ENCODE peak calls at places on chromosomes 7 and 10, in six cellular contexts. V is AG10803, A is cardiac fibroblast, I is fibroblast of villous mesenchyme, C is PC-3, H is heart left ventricle. L is an unnamed sample.

GRCh38 chr10:31426425-31426824 is 107.4 kb downstream of the ZEB1 start:
- DNase-seq in A (peak), C (peak), H (peak), V (peak), I (peak), L (no peak)

GRCh38 chr10:62021978-62022802 is 120.7 kb downstream of the ARID5B start:
- DNase-seq in H (no peak), C (no peak), V (no peak), I (no peak), A (no peak), L (no peak)

GRCh38 chr7:11239311-11239710 is 265.6 kb downstream of the PHF14 start:
- DNase-seq in V (peak), C (peak), H (no peak), A (peak), I (no peak), L (no peak)

GRCh38 chr10:75283150-75284096 is 47.7 kb upstream of the COMTD1 start:
- DNase-seq in C (no peak), H (peak), I (no peak), V (peak), A (peak), L (no peak)

GRCh38 chr10:84205049-84205852 is 10.9 kb downstream of the CDHR1 start:
- DNase-seq in C (peak), V (peak), I (peak), A (peak), H (no peak), L (peak)

GRCh38 chr10:73800560-73801252 is 10.7 kb downstream of the NDST2 start:
- DNase-seq in A (no peak), V (no peak), H (no peak), I (no peak), C (no peak), L (no peak)

GRCh38 chr7:70700935-70701425 is 431.0 kb upstream of the GALNT17 start:
- DNase-seq in V (no peak), C (no peak), H (no peak), A (no peak), I (no peak), L (no peak)

GRCh38 chr10:45566415-45566814 is 106.2 kb downstream of the ZFAND4 start:
- DNase-seq in V (no peak), C (no peak), I (no peak), H (no peak), A (no peak), L (no peak)

GRCh38 chr10:49385939-49386922 is 9.7 kb downstream of the DRGX start:
- DNase-seq in V (no peak), C (no peak), I (no peak), H (no peak), A (no peak), L (no peak)

GRCh38 chr7:923108-924041 is 31.1 kb downstream of the ADAP1 start:
- DNase-seq in A (peak), C (peak), H (peak), V (peak), I (peak), L (peak)

GRCh38 chr7:55055479-55055878 is 36.7 kb downstream of the EGFR start:
- DNase-seq in C (peak), H (no peak), I (peak), A (peak), V (peak), L (no peak)

GRCh38 chr7:80775481-80775880 is 137.0 kb downstream of the CD36 start:
- DNase-seq in C (no peak), A (no peak), H (no peak), I (no peak), V (no peak), L (no peak)

GRCh38 chr10:26481914-26482550 is 43.9 kb downstream of the APBB1IP start:
- DNase-seq in H (no peak), A (no peak), I (no peak), V (no peak), C (no peak), L (no peak)

GRCh38 chr10:75019360-75019759 is 92.1 kb upstream of the SAMD8 start:
- DNase-seq in V (peak), C (peak), I (peak), A (peak), H (no peak), L (no peak)

GRCh38 chr7:262251-262572 is 27.8 kb upstream of the FOXL3 start:
- DNase-seq in V (no peak), I (no peak), H (no peak), A (no peak), C (no peak), L (no peak)

GRCh38 chr7:150820578-150821198 is 20.1 kb downstream of the TMEM176A start:
- DNase-seq in V (no peak), A (no peak), I (no peak), H (no peak), C (no peak), L (no peak)

GRCh38 chr7:155880721-155881120 is 68.5 kb upstream of the SHH start:
- DNase-seq in A (no peak), H (peak), C (no peak), I (no peak), V (no peak), L (no peak)

GRCh38 chr7:155883491-155884224 is 71.4 kb upstream of the SHH start:
- DNase-seq in V (no peak), C (no peak), H (peak), I (no peak), A (no peak), L (no peak)

GRCh38 chr7:155882596-155882995 is 70.3 kb upstream of the SHH start:
- DNase-seq in I (peak), H (no peak), A (peak), V (no peak), C (peak), L (no peak)

GRCh38 chr7:155879592-155879991 is 67.3 kb upstream of the SHH start:
- DNase-seq in C (no peak), A (no peak), I (no peak), V (no peak), H (peak), L (no peak)

GRCh38 chr7:155881471-155882350 is 69.4 kb upstream of the SHH start:
- DNase-seq in V (no peak), H (no peak), I (no peak), C (no peak), A (no peak), L (no peak)
- TF ChIP-seq CTCF in V (no peak), H (no peak), I (no peak), C (no peak), A (no peak), L (no peak)

GRCh38 chr7:64868469-64868868 is 34.6 kb upstream of the ZNF273 start:
- DNase-seq in V (no peak), A (no peak), I (no peak), C (no peak), H (no peak), L (no peak)
- TF ChIP-seq CTCF in V (no peak), A (no peak), I (no peak), C (no peak), H (no peak), L (no peak)

DNA sequence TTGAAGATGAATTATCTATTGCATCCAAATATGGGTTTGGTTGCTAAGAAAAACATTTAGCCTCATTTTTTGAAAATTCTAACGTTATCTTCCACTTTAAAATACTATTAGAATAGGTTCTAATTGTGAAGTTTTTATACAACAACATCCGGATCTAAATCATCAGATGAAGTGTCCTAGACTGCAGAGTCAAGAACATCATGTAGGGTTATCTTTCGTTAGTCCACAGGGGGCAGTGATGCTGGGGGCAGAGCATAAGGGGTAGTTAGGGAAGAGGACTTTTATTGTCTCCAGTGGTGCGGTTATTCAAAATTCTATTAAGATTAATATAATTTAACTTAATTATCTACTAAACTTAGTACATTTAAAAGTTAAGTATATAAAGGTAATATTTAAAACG is 990.6 kb upstream of the PHF14 start:
- DNase-seq in A (no peak), I (no peak), H (no peak), V (no peak), C (no peak), L (no peak)
- TF ChIP-seq CTCF in A (no peak), I (no peak), H (no peak), V (no peak), C (no peak), L (no peak)

GRCh38 chr7:105131890-105132289 is 117.9 kb downstream of the KMT2E start:
- DNase-seq in A (no peak), C (no peak), H (no peak), V (no peak), I (no peak), L (no peak)

GRCh38 chr7:105130580-105130979 is 116.6 kb downstream of the KMT2E start:
- DNase-seq in I (no peak), C (no peak), H (no peak), A (no peak), V (no peak), L (no peak)

GRCh38 chr7:105131033-105131656 is 117.1 kb downstream of the KMT2E start:
- DNase-seq in I (no peak), C (no peak), A (no peak), V (no peak), H (no peak), L (no peak)

GRCh38 chr7:105132335-105132734 is 118.3 kb downstream of the KMT2E start:
- DNase-seq in H (no peak), I (no peak), V (no peak), C (no peak), A (no peak), L (no peak)

GRCh38 chr7:105130048-105130447 is 116.0 kb downstream of the KMT2E start:
- DNase-seq in C (no peak), H (no peak), I (no peak), A (no peak), V (no peak), L (no peak)
- TF ChIP-seq CTCF in C (no peak), H (no peak), I (no peak), A (no peak), V (no peak), L (no peak)

GRCh38 chr7:127937066-127937680 is 94.1 kb downstream of the LRRC4 start:
- DNase-seq in C (no peak), H (no peak), A (no peak), I (no peak), V (no peak), L (no peak)

GRCh38 chr7:127938588-127938987 is 92.6 kb downstream of the LRRC4 start:
- DNase-seq in I (peak), H (no peak), V (peak), C (peak), A (peak), L (no peak)

GRCh38 chr7:127943541-127944521 is 87.4 kb downstream of the LRRC4 start:
- DNase-seq in I (peak), V (peak), H (peak), A (peak), C (no peak), L (peak)

GRCh38 chr7:127940365-127941160 is 90.7 kb downstream of the LRRC4 start:
- DNase-seq in V (peak), I (no peak), C (no peak), H (no peak), A (peak), L (no peak)

GRCh38 chr7:127941471-127941870 is 89.8 kb downstream of the LRRC4 start:
- DNase-seq in H (no peak), A (no peak), V (no peak), C (no peak), I (no peak), L (no peak)
- TF ChIP-seq CTCF in H (no peak), A (no peak), V (no peak), C (no peak), I (no peak), L (no peak)

GRCh38 chr7:130491841-130492518 is at the start of gene MEST:
- DNase-seq in I (peak), V (no peak), C (no peak), H (no peak), A (peak), L (peak)
- TF ChIP-seq CTCF in I (no peak), V (no peak), C (no peak), H (no peak), A (no peak), L (no peak)

L was measured in neural crest cell.